ENCODE peak calls at places on chromosomes 11 and 22, in six cellular contexts. K is stomach, M is right lobe of liver, R is transverse colon, H is suprapubic skin, W is uterus. I is an unnamed sample.

GRCh38 chr22:30490399-30490798 is 15.1 kb downstream of the SEC14L4 start:
- DNase-seq in K (no peak), M (peak; percentile 27), R (no peak), H (no peak), W (no peak), I (no peak)

GRCh38 chr22:48886604-48887393 is 940.9 kb downstream of the BRD1 start:
- DNase-seq in K (no peak), M (peak; percentile 38), R (no peak), H (no peak), W (no peak), I (no peak)

GRCh38 chr22:19567383-19568009 is 43.3 kb upstream of the CLDN5 start:
- DNase-seq in K (no peak), M (no peak), R (no peak), H (no peak), W (no peak), I (no peak)

GRCh38 chr11:7513210-7514098 is at the start of gene PPFIBP2:
- DNase-seq in K (peak; percentile 88), M (peak; percentile 96), R (peak; percentile 91), H (peak; percentile 92), W (peak; percentile 86), I (peak; percentile 95)

GRCh38 chr11:69630009-69630870 is 10.7 kb upstream of the CCND1 start:
- DNase-seq in K (no peak), M (no peak), R (no peak), H (no peak), W (no peak), I (no peak)

GRCh38 chr11:71449596-71449995 is 1.4 kb upstream of the DHCR7 start:
- DNase-seq in K (no peak), M (peak; percentile 24), R (no peak), H (no peak), W (no peak), I (no peak)

GRCh38 chr11:105070221-105070789 is 25.2 kb upstream of the CARD16 start:
- DNase-seq in K (no peak), M (no peak), R (no peak), H (no peak), W (no peak), I (no peak)

GRCh38 chr22:49968831-49969661 is 8.5 kb downstream of the PIM3 start:
- DNase-seq in K (peak; percentile 27), M (no peak), R (no peak), H (peak; percentile 74), W (peak; percentile 28), I (no peak)

GRCh38 chr11:43944761-43945311 is 2.4 kb downstream of the C11orf96 start:
- DNase-seq in K (peak; percentile 78), M (peak; percentile 89), R (peak; percentile 75), H (peak; percentile 76), W (peak; percentile 76), I (no peak)

GRCh38 chr11:110984147-110984546 is 261.4 kb upstream of the POU2AF2 start:
- DNase-seq in K (no peak), M (no peak), R (no peak), H (no peak), W (no peak), I (no peak)

GRCh38 chr22:24855794-24856193 is 49.8 kb downstream of the SGSM1 start:
- DNase-seq in K (no peak), M (no peak), R (no peak), H (no peak), W (no peak), I (no peak)

GRCh38 chr11:27864046-27865025 is 164.1 kb upstream of the BDNF start:
- DNase-seq in K (no peak), M (no peak), R (peak; percentile 65), H (no peak), W (no peak), I (no peak)

GRCh38 chr11:1643146-1643690 is 13.6 kb downstream of the KRTAP5-5 start:
- DNase-seq in K (no peak), M (no peak), R (no peak), H (no peak), W (no peak), I (no peak)

DNA sequence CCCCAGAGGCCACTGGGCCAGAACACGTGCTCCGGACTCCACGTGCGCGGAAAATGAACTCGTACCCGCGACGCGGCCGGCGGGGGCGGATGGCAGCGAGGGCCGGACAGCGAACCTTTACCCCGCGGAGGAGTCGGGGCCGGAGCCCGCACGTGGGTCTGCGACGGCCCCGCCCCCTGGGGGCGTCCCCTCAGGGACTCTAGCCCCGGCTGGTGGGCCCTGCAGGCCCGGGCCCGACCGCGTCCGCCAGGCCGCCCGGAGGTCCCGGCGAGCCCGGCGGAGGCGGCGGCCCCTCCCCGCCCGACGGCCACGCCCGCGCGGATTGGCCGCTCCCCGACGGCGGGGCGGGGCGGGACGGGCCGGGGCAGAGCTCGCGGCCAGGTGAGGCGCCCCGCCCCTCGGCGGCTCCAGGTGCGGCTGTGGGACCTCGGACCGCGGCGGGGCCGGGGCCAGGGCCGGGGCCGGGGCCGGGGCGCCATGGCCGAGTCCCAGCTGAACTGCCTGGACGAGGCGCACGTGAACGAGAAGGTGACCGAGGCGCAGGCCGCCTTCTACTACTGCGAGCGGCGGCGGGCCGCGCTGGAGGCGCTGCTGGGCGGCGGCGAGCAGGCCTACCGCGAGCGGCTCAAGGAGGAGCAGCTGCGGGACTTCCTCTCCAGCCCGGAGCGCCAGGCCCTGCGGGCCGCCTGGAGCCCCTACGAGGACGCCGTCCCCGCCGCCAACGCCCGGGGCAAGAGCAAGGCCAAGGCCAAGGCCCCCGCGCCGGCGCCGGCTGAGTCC is at the start of gene FAM83F:
- DNase-seq in K (peak; percentile 73), M (no peak), R (peak; percentile 74), H (no peak), W (no peak), I (no peak)
- TF ChIP-seq POLR2A in K (no peak), M (no peak), R (peak; percentile 57), H (no peak), W (no peak), I (no peak)

DNA sequence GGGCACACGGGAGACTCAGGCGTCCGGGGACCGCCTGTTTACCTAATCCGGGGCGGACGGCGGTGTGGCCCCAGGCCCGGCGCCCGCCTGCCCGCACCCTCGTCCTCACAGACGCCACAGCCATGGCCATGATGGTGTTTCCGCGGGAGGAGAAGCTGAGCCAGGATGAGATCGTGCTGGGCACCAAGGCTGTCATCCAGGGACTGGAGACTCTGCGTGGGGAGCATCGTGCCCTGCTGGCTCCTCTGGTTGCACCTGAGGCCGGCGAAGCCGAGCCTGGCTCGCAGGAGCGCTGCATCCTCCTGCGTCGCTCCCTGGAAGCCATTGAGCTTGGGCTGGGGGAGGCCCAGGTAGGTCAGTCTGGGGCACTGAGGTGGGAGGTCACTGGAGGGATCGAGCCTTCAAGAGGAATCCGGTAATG is 10.0 kb upstream of the RAB1B start:
- DNase-seq in K (no peak), M (no peak), R (no peak), H (no peak), W (no peak), I (no peak)
- H3K4me3 ChIP-seq in K (peak overlapping the region; percentile 98), M (peak overlapping the region; percentile 73), R (peak overlapping the region; percentile 81), H (peak overlapping the region; percentile 98), W (peak overlapping the region; percentile 77), I (peak overlapping the region; percentile 100)

GRCh38 chr11:506950-507726 is at the start of gene RNH1:
- DNase-seq in K (peak; percentile 99), M (peak; percentile 100), R (peak; percentile 99), H (peak; percentile 99), W (peak; percentile 99), I (peak; percentile 99)
- TF ChIP-seq POLR2A in K (no peak), M (no peak), R (peak; percentile 68), H (no peak), W (peak; percentile 73), I (peak; percentile 78)

GRCh38 chr22:31750365-31751284 is 693 bp upstream of the PRR14L start:
- DNase-seq in K (no peak), M (no peak), R (no peak), H (no peak), W (no peak), I (no peak)
- H3K4me3 ChIP-seq in K (peak overlapping the region; percentile 98), M (peak overlapping the region; percentile 94), R (peak overlapping the region; percentile 97), H (peak overlapping the region; percentile 83), W (peak overlapping the region; percentile 93), I (peak overlapping the region; percentile 99)

DNA sequence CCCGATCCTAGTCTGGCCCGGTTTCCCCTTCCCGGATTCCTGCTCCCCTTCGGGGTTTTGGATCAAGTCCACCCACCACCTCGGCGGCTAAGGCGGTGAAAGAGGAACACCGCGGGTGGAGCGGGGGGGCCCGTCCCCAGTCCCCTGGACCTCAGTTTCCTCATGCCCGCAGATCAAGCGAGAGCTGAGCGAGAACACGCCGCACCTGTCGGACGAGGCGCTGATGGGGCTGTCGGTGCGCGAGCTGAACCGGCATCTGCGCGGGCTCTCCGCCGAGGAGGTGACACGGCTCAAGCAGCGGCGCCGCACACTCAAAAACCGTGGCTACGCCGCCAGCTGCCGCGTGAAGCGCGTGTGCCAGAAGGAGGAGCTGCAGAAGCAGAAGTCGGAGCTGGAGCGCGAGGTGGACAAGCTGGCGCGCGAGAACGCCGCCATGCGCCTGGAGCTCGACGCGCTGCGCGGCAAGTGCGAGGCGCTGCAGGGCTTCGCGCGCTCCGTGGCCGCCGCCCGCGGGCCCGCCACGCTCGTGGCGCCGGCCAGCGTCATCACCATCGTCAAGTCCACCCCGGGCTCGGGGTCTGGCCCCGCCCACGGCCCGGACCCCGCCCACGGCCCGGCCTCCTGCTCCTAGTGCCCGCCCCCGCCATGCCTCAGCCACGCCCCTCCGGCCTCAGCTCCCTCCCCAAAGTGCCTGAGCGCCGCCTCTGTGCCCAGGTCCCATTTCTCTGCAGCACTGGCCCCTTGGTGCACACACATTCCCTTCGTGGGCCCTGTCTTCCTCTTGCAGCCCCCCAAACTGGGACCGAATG is 12.7 kb downstream of the MAFF start:
- DNase-seq in K (peak; percentile 63), M (peak; percentile 94), R (peak; percentile 83), H (no peak), W (peak; percentile 67), I (no peak)
- TF ChIP-seq POLR2A in K (no peak), M (peak; percentile 41), R (no peak), H (no peak), W (no peak), I (no peak)

GRCh38 chr22:33917744-33918406 is 2.4 kb downstream of the LARGE1 start:
- DNase-seq in K (no peak), M (no peak), R (no peak), H (no peak), W (no peak), I (no peak)
- H3K4me3 ChIP-seq in K (peak overlapping the region; percentile 71), M (no peak overlapping the region), R (no peak overlapping the region), H (peak overlapping the region; percentile 90), W (no peak overlapping the region), I (no peak overlapping the region)

DNA sequence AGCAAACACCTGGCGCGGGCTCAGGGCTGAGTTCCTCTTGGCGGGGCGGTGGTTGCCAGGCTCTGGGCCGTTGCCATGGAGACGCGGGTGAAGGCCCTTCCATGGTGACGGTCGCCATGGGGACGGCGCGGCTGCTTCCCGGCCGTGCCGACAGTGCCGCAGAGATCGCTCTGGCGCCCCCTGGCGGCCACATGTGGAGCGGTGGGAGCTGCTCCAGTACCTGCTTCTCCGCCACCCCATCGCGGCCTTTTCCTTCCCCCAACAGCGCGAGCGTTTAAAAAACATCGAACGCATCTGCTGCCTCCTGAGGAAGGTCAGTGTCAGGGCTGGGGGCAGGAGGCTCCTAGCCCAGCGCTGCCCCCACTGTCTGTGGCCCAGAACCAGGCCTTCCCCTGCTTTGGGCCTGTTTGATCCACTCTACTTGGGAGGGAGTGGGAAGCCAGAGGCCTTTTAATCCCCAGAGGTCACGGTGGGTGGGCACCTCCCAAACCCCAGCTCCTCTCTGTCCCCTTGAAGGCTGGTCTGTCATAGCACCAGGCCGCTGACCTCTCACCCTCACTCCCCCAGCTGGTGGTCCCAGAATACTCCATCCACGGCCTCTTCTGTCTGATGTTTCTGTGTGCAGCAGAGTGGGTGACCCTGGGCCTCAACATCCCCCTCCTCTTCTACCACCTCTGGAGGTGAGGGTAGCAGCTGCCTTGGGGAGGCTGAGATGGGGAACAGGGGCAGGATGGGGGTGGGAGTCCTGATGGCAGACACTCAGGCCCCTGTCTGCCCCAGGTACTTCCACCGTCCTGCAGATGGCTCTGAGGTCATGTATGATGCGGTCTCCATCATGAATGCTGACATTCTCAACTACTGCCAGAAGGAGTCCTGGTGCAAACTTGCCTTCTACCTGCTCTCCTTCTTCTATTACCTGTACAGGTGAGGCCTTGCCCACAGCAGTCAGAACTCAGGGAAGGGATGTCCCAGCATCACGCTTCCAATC is 4.8 kb downstream of the CNIH2 start:
- DNase-seq in K (peak; percentile 100), M (peak; percentile 100), R (peak; percentile 99), H (peak; percentile 99), W (peak; percentile 95), I (peak; percentile 99)
- TF ChIP-seq POLR2A in K (no peak), M (no peak), R (no peak), H (no peak), W (peak; percentile 35), I (no peak)

I was measured in esophagus muscularis mucosa.